ENCODE peak calls at places on chromosomes 3 and 15, in nine cellular contexts. M is brain microvascular endothelial cell; S is WERI-Rb-1; U is activated CD8-positive, alpha-beta T cell treated with anti-CD3 and anti-CD28 coated beads for 36 hours; Y is natural killer cell; V is GM12865; Q is left ventricle myocardium inferior; O is AG09309; L is AG04449. T is an unnamed sample.

GRCh38 chr15:33411596-33412545 is 101.1 kb downstream of the RYR3 start:
- DNase-seq in M (no peak), S (no peak), U (no peak), Y (no peak), V (no peak), Q (no peak), O (no peak), L (no peak), T (no peak)

GRCh38 chr15:67105065-67105951 is 39.9 kb downstream of the SMAD3 start:
- DNase-seq in M (peak; percentile 94), S (no peak), U (no peak), Y (no peak), V (no peak), Q (no peak), O (peak; percentile 98), L (peak; percentile 97), T (peak; percentile 96)

GRCh38 chr3:38985981-38986380 is 65.8 kb downstream of the SCN11A start:
- DNase-seq in M (peak; percentile 20), S (no peak), U (no peak), Y (no peak), V (no peak), Q (no peak), O (no peak), L (no peak), T (no peak)

GRCh38 chr3:71846189-71846588 is 61.2 kb upstream of the PROK2 start:
- DNase-seq in M (no peak), S (peak; percentile 73), U (no peak), Y (no peak), V (no peak), Q (no peak), O (no peak), L (no peak), T (no peak)

GRCh38 chr3:64164309-64164708 is 61.0 kb downstream of the PRICKLE2 start:
- DNase-seq in M (no peak), S (no peak), U (no peak), Y (no peak), V (no peak), Q (no peak), O (no peak), L (no peak), T (no peak)

GRCh38 chr3:43736558-43736995 is 45.8 kb downstream of the ABHD5 start:
- DNase-seq in M (peak; percentile 41), S (no peak), U (no peak), Y (no peak), V (no peak), Q (no peak), O (no peak), L (no peak), T (no peak)

GRCh38 chr3:100155105-100155504 is 40.8 kb upstream of the FILIP1L start:
- DNase-seq in M (no peak), S (no peak), U (no peak), Y (no peak), V (no peak), Q (no peak), O (no peak), L (no peak), T (no peak)

GRCh38 chr15:77481670-77482069 is 61.0 kb downstream of the HMG20A start:
- DNase-seq in M (no peak), S (no peak), U (no peak), Y (no peak), V (no peak), Q (no peak), O (no peak), L (no peak), T (no peak)

GRCh38 chr15:90200534-90201139 is 493 bp upstream of the SEMA4B start:
- DNase-seq in M (no peak), S (peak; percentile 96), U (no peak), Y (no peak), V (no peak), Q (no peak), O (no peak), L (no peak), T (no peak)

GRCh38 chr3:121844892-121845291 is 9.9 kb downstream of the EAF2 start:
- DNase-seq in M (no peak), S (no peak), U (no peak), Y (no peak), V (no peak), Q (no peak), O (no peak), L (no peak), T (no peak)

GRCh38 chr3:41900265-41900664 is 61.6 kb downstream of the ULK4 start:
- DNase-seq in M (peak; percentile 24), S (no peak), U (no peak), Y (no peak), V (no peak), Q (no peak), O (no peak), L (no peak), T (peak; percentile 9)

GRCh38 chr3:33544126-33544525 is 103.9 kb upstream of the UBP1 start:
- DNase-seq in M (no peak), S (no peak), U (no peak), Y (no peak), V (no peak), Q (no peak), O (peak; percentile 17), L (no peak), T (no peak)

DNA sequence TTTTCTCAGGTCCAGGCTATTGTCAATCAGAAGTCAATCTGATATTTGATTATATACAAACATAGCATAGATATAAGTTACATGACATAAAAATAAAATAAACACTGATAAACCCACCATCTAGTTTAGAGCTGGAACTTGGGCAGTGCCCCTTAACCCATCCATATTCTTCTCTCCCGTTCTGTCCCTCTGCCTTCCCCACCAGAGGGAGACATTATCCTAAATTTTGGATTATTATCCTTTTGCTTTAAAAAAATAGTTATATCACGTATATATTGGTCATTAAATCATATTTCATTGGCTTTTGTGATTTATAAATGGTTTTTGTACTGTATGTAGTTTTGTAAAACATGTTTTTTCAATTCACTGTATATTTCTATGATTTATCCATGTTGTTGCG is 107.9 kb downstream of the GMPS start:
- DNase-seq in M (no peak), S (no peak), U (no peak), Y (no peak), V (no peak), Q (no peak), O (no peak), L (no peak), T (no peak)
- TF ChIP-seq CTCF in M (peak; percentile 60), S (no peak), U (no peak), Y (no peak), V (no peak), Q (peak; percentile 9), O (peak; percentile 28), L (peak; percentile 3), T (peak; percentile 45)

GRCh38 chr3:179837374-179837773 is 184.5 kb downstream of the USP13 start:
- DNase-seq in M (no peak), S (no peak), U (no peak), Y (no peak), V (no peak), Q (no peak), O (no peak), L (no peak), T (no peak)
- TF ChIP-seq CTCF in M (peak; percentile 28), S (no peak), U (no peak), Y (no peak), V (no peak), Q (no peak), O (no peak), L (peak; percentile 5), T (peak; percentile 14)

GRCh38 chr3:23834082-23834870 is 28.5 kb downstream of the UBE2E1 start:
- DNase-seq in M (no peak), S (no peak), U (no peak), Y (no peak), V (peak; percentile 18), Q (no peak), O (no peak), L (no peak), T (no peak)
- TF ChIP-seq CTCF in M (peak; percentile 16), S (no peak), U (no peak), Y (no peak), V (peak; percentile 14), Q (peak; percentile 39), O (peak; percentile 30), L (no peak), T (no peak)

GRCh38 chr3:170734043-170734736 is 135.8 kb downstream of the RPL22L1 start:
- DNase-seq in M (no peak), S (no peak), U (no peak), Y (no peak), V (no peak), Q (no peak), O (no peak), L (no peak), T (no peak)
- TF ChIP-seq CTCF in M (peak; percentile 4), S (no peak), U (no peak), Y (no peak), V (no peak), Q (no peak), O (no peak), L (no peak), T (no peak)